ENCODE peak calls at places on chromosomes 5 and 9, in four cellular contexts. K, H, V and P are unnamed samples.

GRCh38 chr5:54518146-54519082 is 855 bp downstream of the SNX18 start:
- DNase-seq in K (peak), H (peak), V (peak), P (peak)

GRCh38 chr9:112064871-112065270 is 110.2 kb downstream of the SUSD1 start:
- DNase-seq in K (no peak), H (no peak), V (no peak), P (no peak)

GRCh38 chr9:120718328-120718727 is 4.1 kb upstream of the MEGF9 start:
- DNase-seq in K (no peak), H (no peak), V (no peak), P (no peak)

GRCh38 chr5:145797336-145797735 is 37.8 kb downstream of the PRELID2 start:
- DNase-seq in K (peak), H (no peak), V (no peak), P (no peak)

GRCh38 chr5:149054416-149054815 is 8.4 kb downstream of the SH3TC2 start:
- DNase-seq in K (no peak), H (no peak), V (no peak), P (no peak)

GRCh38 chr9:18146329-18146728 is 327.6 kb upstream of the ADAMTSL1 start:
- DNase-seq in K (no peak), H (no peak), V (no peak), P (no peak)

GRCh38 chr9:106784076-106784475 is 78.9 kb upstream of the ZNF462 start:
- DNase-seq in K (no peak), H (no peak), V (no peak), P (no peak)

GRCh38 chr5:148957591-148958202 is 105.2 kb downstream of the SH3TC2 start:
- DNase-seq in K (peak), H (peak), V (no peak), P (peak)

GRCh38 chr9:80485420-80485819 is 913.7 kb downstream of the TLE4 start:
- DNase-seq in K (no peak), H (no peak), V (no peak), P (no peak)

GRCh38 chr9:99126312-99126711 is 21.4 kb downstream of the TGFBR1 start:
- DNase-seq in K (peak), H (no peak), V (no peak), P (no peak)

GRCh38 chr5:170067152-170067551 is 38.5 kb upstream of the FOXI1 start:
- DNase-seq in K (no peak), H (no peak), V (no peak), P (no peak)

GRCh38 chr9:81032831-81033230 is 656.5 kb downstream of the TLE1 start:
- DNase-seq in K (peak), H (no peak), V (no peak), P (no peak)

GRCh38 chr9:134955156-134955555 is 37.4 kb upstream of the FCN1 start:
- DNase-seq in K (no peak), H (no peak), V (no peak), P (no peak)

GRCh38 chr5:160539431-160539830 is 117.8 kb downstream of the PTTG1 start:
- DNase-seq in K (peak), H (no peak), V (peak), P (no peak)

GRCh38 chr9:32839013-32839442 is 55.7 kb downstream of the TMEM215 start:
- DNase-seq in K (no peak), H (no peak), V (no peak), P (no peak)